ENCODE peak calls at places on chromosomes 16 and 17, in six cellular contexts. Y, W, B, O, T and C are unnamed samples.

GRCh38 chr16:17225551-17225950 is 245.2 kb downstream of the XYLT1 start:
- DNase-seq in T (no peak), B (no peak), W (no peak), Y (no peak), O (no peak), C (no peak)

GRCh38 chr17:80877829-80878303 is 113.8 kb upstream of the CHMP6 start:
- DNase-seq in Y (no peak), B (no peak), T (peak; percentile 45), O (no peak), W (no peak), C (peak; percentile 5)

GRCh38 chr16:508884-509736 is 18.4 kb upstream of the CAPN15 start:
- DNase-seq in W (no peak), T (no peak), B (no peak), O (no peak), Y (no peak), C (peak; percentile 48)

GRCh38 chr16:17845031-17845430 is 374.3 kb upstream of the XYLT1 start:
- DNase-seq in W (no peak), B (no peak), T (no peak), O (no peak), Y (no peak), C (no peak)

GRCh38 chr16:27460213-27460612 is 58.2 kb downstream of the IL21R start:
- DNase-seq in O (no peak), W (no peak), Y (no peak), B (no peak), T (peak; percentile 70), C (no peak)

GRCh38 chr17:74199306-74200092 is 4.0 kb upstream of the RPL38 start:
- DNase-seq in B (no peak), T (peak; percentile 92), Y (peak; percentile 75), W (no peak), O (peak; percentile 77), C (peak; percentile 72)

GRCh38 chr17:42617956-42618431 is 8.5 kb downstream of the TUBG1 start:
- DNase-seq in B (no peak), Y (no peak), W (no peak), T (no peak), O (no peak), C (peak; percentile 20)

GRCh38 chr17:80709090-80709695 is 164.6 kb downstream of the RPTOR start:
- DNase-seq in B (no peak), T (no peak), Y (no peak), O (no peak), W (no peak), C (no peak)

GRCh38 chr16:24132048-24132796 is 123.9 kb upstream of the CACNG3 start:
- DNase-seq in O (no peak), W (no peak), T (no peak), Y (no peak), B (no peak), C (no peak)

GRCh38 chr17:56577190-56577589 is 16.3 kb upstream of the NOG start:
- DNase-seq in T (no peak), W (no peak), Y (no peak), O (no peak), B (no peak), C (no peak)

GRCh38 chr16:23514381-23515152 is 4.3 kb upstream of the GGA2 start:
- DNase-seq in O (no peak), Y (no peak), T (no peak), B (no peak), W (no peak), C (no peak)

GRCh38 chr17:60629120-60629519 is 29.1 kb downstream of the PPM1D start:
- DNase-seq in B (no peak), W (no peak), O (no peak), T (no peak), Y (no peak), C (no peak)

GRCh38 chr16:20323591-20324117 is 3.7 kb downstream of the GP2 start:
- DNase-seq in T (no peak), B (no peak), O (no peak), Y (no peak), W (no peak), C (no peak)

GRCh38 chr16:19517424-19518089 is 4.3 kb downstream of the GDE1 start:
- DNase-seq in T (no peak), Y (no peak), O (no peak), B (no peak), W (no peak), C (no peak)

GRCh38 chr17:17082878-17083277 is 40.6 kb downstream of the MPRIP start:
- DNase-seq in O (no peak), T (peak; percentile 16), Y (no peak), B (no peak), W (no peak), C (no peak)

GRCh38 chr17:32461853-32462617 is 17.7 kb downstream of the PSMD11 start:
- DNase-seq in Y (no peak), W (no peak), O (peak; percentile 51), T (no peak), B (peak; percentile 51), C (peak; percentile 63)

GRCh38 chr16:17493012-17493411 is 22.3 kb upstream of the XYLT1 start:
- DNase-seq in W (no peak), B (no peak), T (no peak), O (no peak), Y (no peak), C (no peak)

GRCh38 chr17:37608369-37609169 is 649 bp downstream of the SYNRG start:
- DNase-seq in W (no peak), O (peak; percentile 26), B (no peak), T (no peak), Y (peak; percentile 11), C (no peak)

GRCh38 chr16:27449434-27450188 is 47.6 kb downstream of the IL21R start:
- DNase-seq in B (no peak), Y (peak; percentile 54), T (peak; percentile 90), O (peak; percentile 43), W (no peak), C (peak; percentile 59)

GRCh38 chr16:53415504-53415903 is 18.8 kb upstream of the RBL2 start:
- DNase-seq in Y (no peak), T (no peak), B (no peak), O (no peak), W (no peak), C (no peak)

GRCh38 chr16:694187-694862 is 4.1 kb upstream of the WDR24 start:
- DNase-seq in W (no peak), Y (no peak), B (no peak), O (no peak), T (no peak), C (no peak)

GRCh38 chr17:36464765-36465088 is 21.8 kb upstream of the ZNHIT3 start:
- DNase-seq in Y (no peak), B (no peak), T (no peak), O (no peak), W (no peak), C (no peak)

GRCh38 chr17:71460943-71461342 is 659.9 kb upstream of the SOX9 start:
- DNase-seq in O (peak; percentile 44), Y (no peak), B (peak; percentile 28), W (no peak), T (no peak), C (peak; percentile 34)

GRCh38 chr16:89700649-89701424 is 668 bp downstream of the SPATA2L start:
- DNase-seq in Y (no peak), T (peak; percentile 93), O (peak; percentile 76), B (no peak), W (no peak), C (peak; percentile 77)

GRCh38 chr16:50908468-50908867 is 166.6 kb downstream of the CYLD start:
- DNase-seq in T (no peak), W (no peak), Y (no peak), B (no peak), O (no peak), C (no peak)

GRCh38 chr16:30964540-30965226 is 7.1 kb downstream of the SETD1A start:
- DNase-seq in O (no peak), W (no peak), B (no peak), T (no peak), Y (no peak), C (no peak)

GRCh38 chr16:30963925-30964511 is 6.5 kb downstream of the SETD1A start:
- DNase-seq in T (no peak), Y (no peak), W (no peak), O (no peak), B (no peak), C (no peak)

GRCh38 chr16:30967795-30968194 is 10.2 kb downstream of the SETD1A start:
- DNase-seq in B (no peak), T (no peak), Y (no peak), W (no peak), O (no peak), C (no peak)

GRCh38 chr16:30966033-30966619 is 8.6 kb downstream of the SETD1A start:
- DNase-seq in Y (no peak), B (no peak), T (no peak), O (no peak), W (no peak), C (no peak)

DNA sequence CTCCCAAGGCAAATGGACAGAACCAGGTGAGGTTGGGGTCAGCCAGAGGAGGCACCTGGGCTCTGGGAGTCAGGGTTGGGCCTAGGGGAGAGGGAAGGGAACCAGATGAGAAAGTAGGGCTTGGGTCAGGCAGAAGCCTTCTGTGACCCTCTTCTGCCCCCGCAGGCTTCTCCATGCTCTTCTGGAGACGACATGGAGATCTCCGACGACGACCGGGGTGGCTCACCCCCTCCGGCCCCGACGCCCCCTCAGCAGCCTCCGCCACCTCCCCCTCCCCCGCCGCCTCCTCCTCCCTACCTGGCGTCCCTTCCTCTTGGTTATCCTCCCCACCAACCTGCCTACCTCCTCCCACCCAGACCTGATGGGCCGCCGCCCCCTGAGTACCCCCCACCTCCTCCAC is 7.9 kb downstream of the SETD1A start:
- DNase-seq in Y (no peak), B (no peak), O (no peak), W (no peak), T (no peak), C (no peak)
- TF ChIP-seq POLR2AphosphoS5 in Y (no peak), B (no peak), O (no peak), W (no peak), T (no peak), C (no peak)

GRCh38 chr17:34311291-34311690 is 7.9 kb upstream of the CCL8 start:
- DNase-seq in B (no peak), Y (no peak), W (peak; percentile 72), T (no peak), O (no peak), C (no peak)

GRCh38 chr17:34308376-34308775 is 10.9 kb upstream of the CCL8 start:
- DNase-seq in O (no peak), Y (no peak), T (no peak), B (no peak), W (no peak), C (no peak)

GRCh38 chr17:34314279-34314678 is 5.0 kb upstream of the CCL8 start:
- DNase-seq in W (no peak), Y (no peak), B (no peak), O (no peak), T (no peak), C (no peak)

GRCh38 chr17:34312080-34312479 is 7.2 kb upstream of the CCL8 start:
- DNase-seq in Y (no peak), T (no peak), O (no peak), B (no peak), W (no peak), C (no peak)

GRCh38 chr17:34313164-34313563 is 6.1 kb upstream of the CCL8 start:
- DNase-seq in T (no peak), O (no peak), Y (no peak), W (no peak), B (no peak), C (no peak)
- TF ChIP-seq POLR2AphosphoS5 in T (no peak), O (no peak), Y (no peak), W (no peak), B (no peak), C (peak; percentile 65)

GRCh38 chr17:20009302-20010098 is at the start of gene SPECC1:
- DNase-seq in W (no peak), B (peak; percentile 49), Y (peak; percentile 83), T (peak; percentile 97), O (peak; percentile 89), C (peak; percentile 86)
- TF ChIP-seq POLR2AphosphoS5 in W (no peak), B (peak; percentile 49), Y (no peak), T (peak; percentile 73), O (peak; percentile 50), C (no peak)

GRCh38 chr17:81933178-81933699 is 3.9 kb downstream of the PYCR1 start:
- DNase-seq in W (no peak), T (no peak), Y (no peak), O (no peak), B (no peak), C (no peak)
- TF ChIP-seq POLR2AphosphoS5 in W (no peak), T (no peak), Y (no peak), O (no peak), B (peak; percentile 53), C (no peak)